ENCODE peak calls at places on chromosomes 13 and 19, in four cellular contexts. S, B, F and D are unnamed samples.

GRCh38 chr19:6229216-6229913 is 50.4 kb downstream of the MLLT1 start:
- DNase-seq in F (no peak), B (no peak), S (no peak), D (peak; percentile 25)

GRCh38 chr13:102697264-102697663 is 2.4 kb upstream of the METTL21C start:
- DNase-seq in B (no peak), F (no peak), S (no peak), D (no peak)

GRCh38 chr19:8145969-8146368 is 3.4 kb downstream of the FBN3 start:
- DNase-seq in S (no peak), B (no peak), F (peak; percentile 42), D (no peak)

GRCh38 chr19:16736709-16737108 is 17.1 kb downstream of the NWD1 start:
- DNase-seq in F (no peak), S (no peak), B (no peak), D (no peak)

GRCh38 chr13:97478247-97478646 is 44.3 kb downstream of the RAP2A start:
- DNase-seq in S (no peak), B (no peak), F (no peak), D (no peak)

GRCh38 chr13:114118086-114118762 is 14.2 kb downstream of the RASA3 start:
- DNase-seq in B (no peak), S (no peak), F (no peak), D (no peak)

GRCh38 chr19:38506723-38507550 is 73.4 kb downstream of the RYR1 start:
- DNase-seq in F (peak; percentile 100), S (no peak), B (peak; percentile 33), D (peak; percentile 95)

GRCh38 chr19:39372047-39372802 is 18.7 kb downstream of the PAF1 start:
- DNase-seq in F (no peak), S (peak; percentile 93), B (peak; percentile 89), D (no peak)

GRCh38 chr13:29935309-29935981 is 85.0 kb upstream of the UBL3 start:
- DNase-seq in S (no peak), B (no peak), F (no peak), D (no peak)

GRCh38 chr13:26558074-26558805 is 757 bp downstream of the WASF3 start:
- DNase-seq in S (no peak), F (no peak), B (no peak), D (no peak)

GRCh38 chr13:53104120-53104519 is 75.5 kb downstream of the OLFM4 start:
- DNase-seq in F (no peak), B (no peak), S (no peak), D (no peak)

GRCh38 chr19:32233091-32233490 is 112.3 kb upstream of the ZNF507 start:
- DNase-seq in S (no peak), F (no peak), B (no peak), D (no peak)

GRCh38 chr13:44906758-44907157 is 82.5 kb downstream of the NUFIP1 start:
- DNase-seq in S (peak; percentile 79), F (no peak), B (no peak), D (no peak)

DNA sequence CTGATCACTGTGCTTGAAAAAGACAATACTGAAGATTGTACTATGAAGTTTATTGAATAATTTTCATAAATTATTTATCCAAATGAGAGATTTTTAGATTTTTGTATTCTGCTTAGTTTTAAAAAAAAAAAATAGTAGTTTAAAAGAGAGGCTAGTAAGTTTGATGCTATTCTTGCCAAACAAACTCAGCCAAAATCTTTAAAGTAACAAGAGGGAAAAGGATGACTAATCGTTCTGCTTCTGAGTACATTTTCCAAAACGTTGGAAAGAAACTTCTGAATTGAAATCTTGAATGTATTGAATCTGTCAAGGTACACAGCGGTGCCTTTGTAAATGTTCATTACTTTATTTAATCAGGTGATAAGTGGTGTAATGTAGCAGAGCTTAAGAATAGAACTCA is 34.4 kb downstream of the NUP58 start:
- DNase-seq in B (no peak), S (no peak), F (no peak), D (no peak)
- H3K4me3 ChIP-seq in B (no peak overlapping the region), S (no peak overlapping the region), F (no peak overlapping the region), D (no peak overlapping the region)

GRCh38 chr13:27979001-27979643 is 9.4 kb downstream of the URAD start:
- DNase-seq in S (peak; percentile 12), B (no peak), F (no peak), D (no peak)

GRCh38 chr13:27982361-27982760 is 6.1 kb downstream of the URAD start:
- DNase-seq in B (no peak), S (no peak), F (no peak), D (no peak)

GRCh38 chr13:27981006-27981708 is 7.3 kb downstream of the URAD start:
- DNase-seq in S (peak; percentile 28), B (no peak), F (no peak), D (no peak)

GRCh38 chr13:27979765-27980279 is 8.7 kb downstream of the URAD start:
- DNase-seq in S (no peak), B (no peak), F (no peak), D (no peak)

DNA sequence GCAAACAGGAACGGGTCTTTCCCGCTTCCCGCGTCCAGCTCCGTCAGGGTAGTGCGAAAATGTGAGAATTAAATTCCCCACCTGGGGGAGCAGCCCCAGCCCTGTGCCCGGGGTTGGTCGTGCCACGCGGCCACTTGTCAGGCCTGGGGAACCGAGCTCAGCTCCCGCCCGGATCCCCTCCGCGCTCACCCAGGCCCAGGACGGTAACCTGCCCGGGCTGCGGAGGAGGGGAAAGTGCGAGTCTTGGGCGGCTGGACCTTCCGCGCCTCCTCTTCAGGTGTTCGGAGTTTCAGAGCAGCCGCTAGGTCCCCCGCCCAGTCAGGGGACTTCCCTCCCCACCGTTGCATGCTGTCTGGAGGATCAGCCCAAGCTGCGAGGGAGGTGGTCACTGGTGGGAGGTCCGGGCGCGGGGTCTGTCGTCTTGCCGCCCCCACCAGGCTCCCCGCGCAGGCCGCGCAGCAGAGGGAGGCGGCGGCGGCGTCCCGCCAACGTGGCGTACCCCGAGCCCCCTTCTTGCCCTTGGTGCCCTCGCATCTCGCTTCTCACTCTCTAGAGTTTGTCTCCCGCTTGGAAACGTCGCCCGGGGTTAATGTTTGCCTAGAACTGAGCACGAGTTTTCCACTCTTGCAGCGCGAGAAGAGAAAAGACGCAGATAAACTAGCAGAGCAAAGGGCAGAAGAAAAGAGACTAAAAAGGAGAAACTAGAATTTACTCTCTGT is 8.1 kb downstream of the URAD start:
- DNase-seq in F (no peak), S (peak; percentile 58), B (no peak), D (no peak)
- H3K4me3 ChIP-seq in F (no peak overlapping the region), S (no peak overlapping the region), B (no peak overlapping the region), D (no peak overlapping the region)

DNA sequence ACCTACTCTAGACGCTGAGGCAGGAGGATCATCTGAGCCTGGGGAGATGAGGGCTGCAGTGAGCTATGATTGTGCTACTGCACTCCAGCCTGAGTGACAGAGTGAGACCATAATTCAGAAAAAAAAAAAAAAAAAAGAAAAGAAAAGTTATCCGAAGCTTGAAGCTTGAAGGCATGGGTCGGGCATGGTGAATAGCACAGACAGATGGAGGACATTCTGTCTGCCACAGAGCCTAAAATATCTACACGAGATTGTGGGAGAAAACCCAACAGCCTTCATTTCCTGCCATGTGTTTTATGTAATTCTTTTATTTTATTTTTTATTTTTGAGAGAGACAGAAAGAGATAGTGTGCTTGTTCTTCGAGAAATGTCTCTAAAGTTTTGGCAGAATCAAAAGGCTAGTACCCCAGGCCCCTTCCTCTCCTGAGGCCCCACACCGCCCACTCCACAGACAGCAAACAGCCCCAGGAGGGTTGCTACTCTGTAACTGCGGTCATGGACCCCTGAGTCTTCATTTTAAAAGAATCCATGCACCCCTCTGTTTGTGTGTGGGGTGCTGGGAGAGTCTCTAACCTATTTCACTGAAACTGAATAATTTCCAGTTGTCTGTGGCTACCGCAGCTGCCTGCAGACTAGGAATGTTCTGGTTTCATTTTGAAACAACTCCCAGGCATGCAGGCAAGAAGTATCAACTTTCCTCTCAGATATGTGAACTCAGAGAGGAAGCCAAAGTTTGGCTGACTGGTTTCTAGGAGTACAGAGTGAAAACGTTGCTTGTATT is 38.4 kb upstream of the RCBTB2 start:
- DNase-seq in B (peak; percentile 51), S (no peak), F (no peak), D (no peak)
- H3K4me3 ChIP-seq in B (peak overlapping the region; percentile 21), S (peak overlapping the region; percentile 44), F (no peak overlapping the region), D (no peak overlapping the region)

GRCh38 chr13:104954210-104954609 is 1581.3 kb downstream of the EFNB2 start:
- DNase-seq in S (no peak), F (no peak), B (no peak), D (no peak)
- H3K4me3 ChIP-seq in S (no peak overlapping the region), F (no peak overlapping the region), B (no peak overlapping the region), D (no peak overlapping the region)

GRCh38 chr19:10289836-10290438 is at the start of gene ICAM5:
- DNase-seq in S (no peak), B (no peak), F (peak; percentile 61), D (peak; percentile 70)

GRCh38 chr19:10290439-10290875 is 705 bp downstream of the ICAM5 start:
- DNase-seq in B (no peak), F (no peak), S (no peak), D (no peak)

GRCh38 chr19:10290876-10291553 is 1.3 kb downstream of the ICAM5 start:
- DNase-seq in F (peak; percentile 80), B (peak; percentile 47), S (no peak), D (peak; percentile 75)

GRCh38 chr19:10288662-10289166 is 1.0 kb upstream of the ICAM5 start:
- DNase-seq in B (no peak), F (peak; percentile 89), S (no peak), D (peak; percentile 81)

DNA sequence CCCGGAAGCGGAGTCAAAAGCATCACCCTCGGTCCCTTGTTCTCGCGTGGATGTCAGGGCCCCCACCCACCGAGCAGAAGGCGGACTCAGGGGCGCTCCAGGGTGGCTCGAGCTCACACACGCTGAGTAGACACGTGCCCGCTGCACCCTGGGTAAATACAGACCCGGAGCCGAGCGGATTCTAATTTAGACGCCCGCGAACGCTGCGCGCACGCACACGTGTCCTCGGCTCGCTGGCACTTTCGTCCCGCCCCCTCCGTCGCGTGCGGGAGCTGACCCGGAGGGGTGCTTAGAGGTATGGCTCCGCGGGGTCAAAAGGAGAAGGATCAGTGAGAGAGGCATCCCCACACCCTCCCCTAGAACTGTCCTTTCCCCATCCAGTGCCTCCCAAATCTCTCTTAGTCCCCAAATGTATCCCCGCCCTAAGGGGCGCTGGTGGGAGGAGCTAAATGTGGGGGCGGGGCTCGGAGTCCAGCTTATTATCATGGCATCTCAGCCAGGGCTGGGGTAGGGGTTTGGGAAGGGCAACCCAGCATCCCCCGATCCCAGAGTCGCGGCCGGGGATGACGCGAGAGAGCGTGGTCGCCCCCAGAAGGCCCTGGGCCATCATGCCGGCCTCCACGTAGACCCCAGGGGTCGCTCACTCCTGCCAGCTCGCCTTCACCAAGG is 451 bp upstream of the ICAM5 start:
- DNase-seq in F (peak; percentile 67), S (no peak), B (peak; percentile 11), D (peak; percentile 86)
- H3K4me3 ChIP-seq in F (peak overlapping the region; percentile 79), S (peak overlapping the region; percentile 40), B (peak overlapping the region; percentile 21), D (peak overlapping the region; percentile 47)

DNA sequence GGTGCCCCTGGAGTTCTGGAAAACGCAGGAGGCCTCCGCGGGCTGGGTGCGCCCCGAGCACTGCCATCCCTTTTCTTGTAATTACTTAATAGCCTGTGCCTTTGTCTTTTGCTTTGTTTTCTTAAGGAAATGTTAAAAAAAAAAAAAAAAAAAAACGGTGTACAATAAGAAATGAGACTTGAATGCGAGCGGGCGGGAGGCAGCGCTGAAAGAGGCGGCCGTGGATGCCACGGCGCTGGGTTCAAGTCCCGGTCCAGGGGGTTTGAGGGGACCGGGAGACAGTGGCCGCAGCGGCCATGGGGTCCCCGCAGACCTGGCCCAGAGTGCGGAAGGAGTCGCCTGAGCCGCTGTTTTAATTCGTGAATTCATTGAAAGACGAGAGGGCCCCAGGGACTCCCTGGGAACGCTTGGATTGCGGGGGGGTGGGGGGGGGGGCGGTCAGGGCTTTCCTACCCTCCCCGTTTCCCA is 349.1 kb upstream of the ARGLU1 start:
- DNase-seq in S (no peak), F (no peak), B (peak; percentile 52), D (no peak)
- H3K4me3 ChIP-seq in S (peak overlapping the region; percentile 79), F (no peak overlapping the region), B (peak overlapping the region; percentile 62), D (no peak overlapping the region)